ENCODE peak calls at places on chromosome 12, in seven cellular contexts. E is brain microvascular endothelial cell; V is adrenal gland; U is skeletal muscle cell; N is naive thymus-derived CD4-positive, alpha-beta T cell; W is heart left ventricle; Y is left ventricle myocardium inferior. S is an unnamed sample.

GRCh38 chr12:122406701-122407154 is 15.7 kb downstream of the CLIP1 start:
- DNase-seq in E (peak), V (no peak), U (peak), N (no peak), W (no peak), Y (no peak), S (no peak)

GRCh38 chr12:105223358-105223840 is 12.6 kb downstream of the APPL2 start:
- DNase-seq in E (no peak), V (no peak), U (no peak), N (no peak), W (no peak), Y (no peak), S (no peak)

GRCh38 chr12:119169150-119169549 is 9.6 kb upstream of the HSPB8 start:
- DNase-seq in E (no peak), V (no peak), U (no peak), N (no peak), W (no peak), Y (no peak), S (no peak)

GRCh38 chr12:39199371-39199770 is 243.5 kb downstream of the KIF21A start:
- DNase-seq in E (no peak), V (no peak), U (no peak), N (no peak), W (no peak), Y (no peak), S (no peak)

GRCh38 chr12:121288158-121288848 is 8.2 kb downstream of the CAMKK2 start:
- DNase-seq in E (no peak), V (no peak), U (no peak), N (no peak), W (no peak), Y (no peak), S (no peak)

GRCh38 chr12:72468505-72468904 is 196.3 kb downstream of the TRHDE start:
- DNase-seq in E (no peak), V (no peak), U (no peak), N (no peak), W (no peak), Y (no peak), S (no peak)

GRCh38 chr12:44076892-44077291 is 241.0 kb downstream of the TMEM117 start:
- DNase-seq in E (no peak), V (no peak), U (no peak), N (no peak), W (no peak), Y (no peak), S (no peak)

GRCh38 chr12:53044052-53044581 is 5.7 kb upstream of the TNS2 start:
- DNase-seq in E (no peak), V (no peak), U (no peak), N (no peak), W (no peak), Y (peak), S (no peak)

GRCh38 chr12:84842406-84843013 is 70.1 kb downstream of the SLC6A15 start:
- DNase-seq in E (peak), V (no peak), U (no peak), N (no peak), W (no peak), Y (no peak), S (no peak)

GRCh38 chr12:49967042-49967776 is 5.5 kb downstream of the AQP5 start:
- DNase-seq in E (peak), V (peak), U (peak), N (peak), W (peak), Y (peak), S (peak)

GRCh38 chr12:113064395-113065125 is 8.0 kb downstream of the DTX1 start:
- DNase-seq in E (no peak), V (no peak), U (no peak), N (no peak), W (no peak), Y (no peak), S (no peak)
- H3K4me3 ChIP-seq in E (no peak), V (no peak), U (no peak), N (no peak), W (no peak), Y (no peak), S (no peak)

DNA sequence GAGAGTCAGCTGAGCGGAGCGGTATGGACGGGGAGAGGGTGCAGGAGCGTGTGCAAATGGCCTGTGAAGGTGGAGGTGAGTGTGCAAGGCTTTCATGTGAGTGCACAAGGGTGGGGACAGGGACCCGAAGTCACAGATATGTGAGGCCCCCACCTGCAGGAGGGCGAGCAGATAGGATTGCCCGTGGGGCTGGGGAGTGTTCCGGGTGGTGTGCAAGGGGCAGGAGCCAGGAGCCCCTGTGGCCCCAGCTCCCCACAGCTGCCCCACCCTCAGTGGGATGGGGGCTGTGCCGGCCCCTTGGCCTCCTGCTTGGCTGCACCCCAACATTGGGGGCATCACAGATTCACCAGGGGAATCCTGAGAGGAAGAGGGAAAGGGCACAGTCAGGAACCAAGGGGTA is 5.5 kb upstream of the ZNF384 start:
- DNase-seq in E (no peak), V (no peak), U (no peak), N (no peak), W (no peak), Y (no peak), S (no peak)
- H3K4me3 ChIP-seq in E (no peak), V (no peak), U (no peak), N (no peak), W (no peak), Y (no peak), S (no peak)

GRCh38 chr12:2110841-2111566 is 58.2 kb downstream of the CACNA1C start:
- DNase-seq in E (no peak), V (no peak), U (no peak), N (no peak), W (no peak), Y (no peak), S (no peak)

GRCh38 chr12:2111816-2112215 is 59.0 kb downstream of the CACNA1C start:
- DNase-seq in E (no peak), V (no peak), U (no peak), N (no peak), W (no peak), Y (no peak), S (no peak)

GRCh38 chr12:2108166-2108565 is 55.4 kb downstream of the CACNA1C start:
- DNase-seq in E (no peak), V (no peak), U (no peak), N (no peak), W (no peak), Y (no peak), S (no peak)

GRCh38 chr12:2110127-2110526 is 57.3 kb downstream of the CACNA1C start:
- DNase-seq in E (no peak), V (no peak), U (no peak), N (no peak), W (no peak), Y (no peak), S (no peak)

DNA sequence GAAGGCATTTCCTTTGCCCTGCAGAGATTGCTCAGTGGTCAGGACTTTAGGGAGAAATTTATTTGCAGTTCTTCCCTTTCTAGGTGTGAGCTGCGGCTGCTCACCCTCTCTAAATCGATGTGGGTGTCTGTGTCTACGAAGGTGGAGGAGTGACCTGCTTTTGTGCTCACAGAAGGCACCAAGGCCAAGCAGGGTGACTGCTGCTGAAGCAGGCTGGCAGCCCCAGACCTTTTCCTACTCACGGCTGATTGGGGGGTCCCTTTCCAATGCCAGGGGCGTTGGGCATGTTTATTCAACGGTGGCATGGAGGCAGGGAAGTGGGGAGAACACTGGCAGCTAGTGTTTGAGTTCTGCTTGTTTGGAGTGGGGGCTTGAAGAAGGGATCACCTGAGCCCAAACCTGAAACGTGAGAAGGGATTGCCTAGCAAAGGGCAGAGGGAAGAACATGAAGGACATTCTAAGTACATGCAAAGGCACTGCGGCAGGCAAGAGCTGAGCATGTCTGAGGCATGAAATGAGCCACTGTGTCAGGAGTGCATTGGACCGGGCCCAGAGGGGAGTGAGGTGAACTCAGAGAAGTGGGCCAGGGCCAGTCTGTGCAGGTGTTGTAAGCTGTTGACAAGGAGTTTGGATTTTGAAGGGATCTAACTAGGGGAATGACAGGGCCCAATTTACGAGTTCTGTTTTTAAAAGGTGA is 56.3 kb downstream of the CACNA1C start:
- DNase-seq in E (no peak), V (no peak), U (no peak), N (no peak), W (no peak), Y (no peak), S (no peak)
- H3K4me3 ChIP-seq in E (no peak), V (no peak), U (no peak), N (no peak), W (no peak), Y (no peak), S (no peak)

GRCh38 chr12:19206493-19207077 is 77.1 kb downstream of the PLEKHA5 start:
- DNase-seq in E (no peak), V (no peak), U (no peak), N (no peak), W (no peak), Y (no peak), S (no peak)

GRCh38 chr12:19203013-19203412 is 73.5 kb downstream of the PLEKHA5 start:
- DNase-seq in E (no peak), V (no peak), U (no peak), N (no peak), W (no peak), Y (no peak), S (no peak)

GRCh38 chr12:19208456-19208855 is 78.9 kb downstream of the PLEKHA5 start:
- DNase-seq in E (no peak), V (no peak), U (no peak), N (no peak), W (no peak), Y (no peak), S (no peak)

GRCh38 chr12:19203539-19204506 is 74.3 kb downstream of the PLEKHA5 start:
- DNase-seq in E (no peak), V (no peak), U (no peak), N (no peak), W (no peak), Y (no peak), S (no peak)

GRCh38 chr12:19205120-19205519 is 75.6 kb downstream of the PLEKHA5 start:
- DNase-seq in E (no peak), V (no peak), U (no peak), N (no peak), W (no peak), Y (no peak), S (no peak)
- H3K4me3 ChIP-seq in E (no peak), V (peak), U (no peak), N (no peak), W (no peak), Y (no peak), S (no peak)

GRCh38 chr12:16880864-16881285 is 274.9 kb upstream of the LMO3 start:
- DNase-seq in E (no peak), V (no peak), U (no peak), N (no peak), W (no peak), Y (no peak), S (no peak)
- H3K4me3 ChIP-seq in E (no peak), V (no peak), U (no peak), N (no peak), W (no peak), Y (no peak), S (no peak)

GRCh38 chr12:10160659-10161386 is 11.1 kb downstream of the OLR1 start:
- DNase-seq in E (no peak), V (peak), U (no peak), N (no peak), W (no peak), Y (no peak), S (no peak)
- H3K4me3 ChIP-seq in E (no peak), V (no peak), U (no peak), N (no peak), W (no peak), Y (no peak), S (no peak)

GRCh38 chr12:54984602-54985376 is at the start of gene TESPA1:
- DNase-seq in E (no peak), V (peak), U (no peak), N (peak), W (peak), Y (peak), S (peak)
- H3K4me3 ChIP-seq in E (no peak), V (no peak), U (no peak), N (peak), W (no peak), Y (peak), S (peak)

DNA sequence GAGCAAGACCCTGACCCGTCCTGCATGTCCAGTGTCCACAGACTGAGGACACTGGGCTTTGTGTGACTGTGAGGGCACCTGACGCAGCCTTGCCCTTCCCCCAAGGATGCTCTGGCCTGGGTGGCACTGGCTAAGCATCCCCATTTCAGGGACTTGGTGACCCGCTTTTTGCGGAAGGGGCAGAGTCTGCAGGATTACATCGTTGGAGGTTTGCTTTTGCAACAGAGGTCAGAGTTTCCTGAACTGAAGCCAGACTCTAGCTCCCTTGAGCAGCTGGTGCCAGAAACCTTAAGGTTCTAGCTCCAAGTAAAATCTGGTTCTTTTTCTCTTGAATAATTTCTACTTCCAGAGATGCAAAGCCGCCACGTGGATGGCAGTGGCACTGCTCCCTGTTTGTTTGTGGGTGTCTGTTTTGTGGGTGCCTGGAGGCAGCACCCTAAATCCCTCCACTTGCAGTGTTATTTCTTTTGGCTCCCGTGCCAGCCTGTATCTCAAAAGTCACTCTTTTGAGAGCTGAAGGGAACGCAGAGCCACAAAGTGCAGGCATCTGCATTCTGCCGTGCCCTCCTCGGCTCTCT is 184.7 kb downstream of the TSPAN9 start:
- DNase-seq in E (no peak), V (peak), U (no peak), N (no peak), W (no peak), Y (no peak), S (no peak)
- H3K4me3 ChIP-seq in E (no peak), V (no peak), U (no peak), N (no peak), W (no peak), Y (no peak), S (no peak)